ENCODE peak calls at places on chromosomes 3 and 15, in six cellular contexts. One of them, this sample, is unnamed. For H3K4me1, the result is how much of the 10 kb centered on the place peaks cover.

GRCh38 chr3:81931265-81931664 is 169.8 kb upstream of the GBE1 start:
- DNase-seq in NT2/D1: no peak
- DNase-seq in HepG2: no peak
- DNase-seq in neural progenitor cell: no peak
- DNase-seq in mesendoderm: no peak
- DNase-seq in fibroblast of lung: no peak
- DNase-seq in this sample: no peak

GRCh38 chr3:71210257-71211002 is 373.1 kb downstream of the FOXP1 start:
- DNase-seq in neural progenitor cell: no peak
- DNase-seq in NT2/D1: peak
- DNase-seq in mesendoderm: peak
- DNase-seq in fibroblast of lung: peak
- DNase-seq in HepG2: peak
- DNase-seq in this sample: no peak

GRCh38 chr3:56363720-56364119 is 104.5 kb downstream of the ERC2 start:
- DNase-seq in NT2/D1: no peak
- DNase-seq in neural progenitor cell: no peak
- DNase-seq in mesendoderm: no peak
- DNase-seq in HepG2: no peak
- DNase-seq in fibroblast of lung: no peak
- DNase-seq in this sample: no peak

GRCh38 chr3:45593708-45594601 is 596 bp upstream of the LIMD1 start:
- DNase-seq in fibroblast of lung: peak
- DNase-seq in neural progenitor cell: peak
- DNase-seq in HepG2: peak
- DNase-seq in mesendoderm: peak
- DNase-seq in NT2/D1: peak
- DNase-seq in this sample: peak

GRCh38 chr15:66657062-66658020 is 44.7 kb upstream of the SMAD6 start:
- DNase-seq in NT2/D1: peak
- DNase-seq in HepG2: no peak
- DNase-seq in mesendoderm: peak
- DNase-seq in neural progenitor cell: peak
- DNase-seq in fibroblast of lung: no peak
- DNase-seq in this sample: no peak

GRCh38 chr15:44261007-44261706 is 27.4 kb upstream of the GOLM2 start:
- DNase-seq in fibroblast of lung: no peak
- DNase-seq in HepG2: peak
- DNase-seq in mesendoderm: peak
- DNase-seq in neural progenitor cell: peak
- DNase-seq in NT2/D1: no peak
- DNase-seq in this sample: no peak

GRCh38 chr3:53375019-53375418 is 27.7 kb upstream of the DCP1A start:
- DNase-seq in NT2/D1: peak
- DNase-seq in mesendoderm: peak
- DNase-seq in fibroblast of lung: peak
- DNase-seq in HepG2: peak
- DNase-seq in neural progenitor cell: peak
- DNase-seq in this sample: peak

GRCh38 chr15:63487076-63487757 is 17.2 kb upstream of the USP3 start:
- DNase-seq in mesendoderm: peak
- DNase-seq in neural progenitor cell: peak
- DNase-seq in HepG2: peak
- DNase-seq in fibroblast of lung: peak
- DNase-seq in NT2/D1: no peak
- DNase-seq in this sample: peak

GRCh38 chr15:85752591-85752990 is 42.1 kb downstream of the KLHL25 start:
- DNase-seq in mesendoderm: no peak
- DNase-seq in NT2/D1: no peak
- DNase-seq in neural progenitor cell: no peak
- DNase-seq in HepG2: no peak
- DNase-seq in fibroblast of lung: no peak
- DNase-seq in this sample: no peak

GRCh38 chr15:85750319-85750806 is 44.4 kb downstream of the KLHL25 start:
- DNase-seq in neural progenitor cell: peak
- DNase-seq in NT2/D1: no peak
- DNase-seq in fibroblast of lung: peak
- DNase-seq in mesendoderm: peak
- DNase-seq in HepG2: no peak
- DNase-seq in this sample: no peak

GRCh38 chr15:85751731-85752421 is 42.8 kb downstream of the KLHL25 start:
- DNase-seq in mesendoderm: peak
- DNase-seq in NT2/D1: peak
- DNase-seq in fibroblast of lung: no peak
- DNase-seq in HepG2: no peak
- DNase-seq in neural progenitor cell: peak
- DNase-seq in this sample: no peak

GRCh38 chr15:85749261-85750151 is 45.2 kb downstream of the KLHL25 start:
- DNase-seq in neural progenitor cell: no peak
- DNase-seq in NT2/D1: no peak
- DNase-seq in HepG2: no peak
- DNase-seq in mesendoderm: no peak
- DNase-seq in fibroblast of lung: peak
- DNase-seq in this sample: no peak

GRCh38 chr15:85750807-85751730 is 43.7 kb downstream of the KLHL25 start:
- DNase-seq in NT2/D1: peak
- DNase-seq in HepG2: no peak
- DNase-seq in neural progenitor cell: peak
- DNase-seq in fibroblast of lung: peak
- DNase-seq in mesendoderm: peak
- DNase-seq in this sample: no peak
- H3K9ac ChIP-seq in NT2/D1: peak
- H3K9ac ChIP-seq in HepG2: no peak
- H3K9ac ChIP-seq in neural progenitor cell: no peak
- H3K9ac ChIP-seq in fibroblast of lung: no peak
- H3K9ac ChIP-seq in mesendoderm: peak
- H3K9ac ChIP-seq in this sample: no peak

GRCh38 chr3:29181872-29182271 is 99.0 kb upstream of the RBMS3 start:
- DNase-seq in HepG2: no peak
- DNase-seq in fibroblast of lung: no peak
- DNase-seq in NT2/D1: no peak
- DNase-seq in mesendoderm: no peak
- DNase-seq in neural progenitor cell: no peak
- DNase-seq in this sample: no peak

GRCh38 chr3:29185706-29186105 is 95.2 kb upstream of the RBMS3 start:
- DNase-seq in fibroblast of lung: no peak
- DNase-seq in mesendoderm: no peak
- DNase-seq in neural progenitor cell: no peak
- DNase-seq in HepG2: no peak
- DNase-seq in NT2/D1: no peak
- DNase-seq in this sample: no peak

GRCh38 chr3:29186131-29186599 is 94.7 kb upstream of the RBMS3 start:
- DNase-seq in fibroblast of lung: peak
- DNase-seq in NT2/D1: no peak
- DNase-seq in neural progenitor cell: no peak
- DNase-seq in HepG2: no peak
- DNase-seq in mesendoderm: no peak
- DNase-seq in this sample: no peak

GRCh38 chr3:29181149-29181780 is 99.6 kb upstream of the RBMS3 start:
- DNase-seq in HepG2: peak
- DNase-seq in NT2/D1: no peak
- DNase-seq in mesendoderm: peak
- DNase-seq in neural progenitor cell: no peak
- DNase-seq in fibroblast of lung: no peak
- DNase-seq in this sample: no peak

GRCh38 chr3:29183346-29184087 is 97.4 kb upstream of the RBMS3 start:
- DNase-seq in neural progenitor cell: no peak
- DNase-seq in HepG2: no peak
- DNase-seq in NT2/D1: no peak
- DNase-seq in fibroblast of lung: peak
- DNase-seq in mesendoderm: no peak
- DNase-seq in this sample: no peak
- H3K4me1 ChIP-seq in neural progenitor cell: under half
- H3K4me1 ChIP-seq in HepG2: under half
- H3K4me1 ChIP-seq in NT2/D1: under half
- H3K4me1 ChIP-seq in fibroblast of lung: under half
- H3K4me1 ChIP-seq in mesendoderm: under half
- H3K4me1 ChIP-seq in this sample: under half

GRCh38 chr3:69199942-69200341 is 77.5 kb upstream of the LMOD3 start:
- DNase-seq in mesendoderm: no peak
- DNase-seq in neural progenitor cell: no peak
- DNase-seq in NT2/D1: no peak
- DNase-seq in fibroblast of lung: no peak
- DNase-seq in HepG2: no peak
- DNase-seq in this sample: no peak
- H3K9ac ChIP-seq in mesendoderm: no peak
- H3K9ac ChIP-seq in neural progenitor cell: no peak
- H3K9ac ChIP-seq in NT2/D1: no peak
- H3K9ac ChIP-seq in fibroblast of lung: no peak
- H3K9ac ChIP-seq in HepG2: peak
- H3K9ac ChIP-seq in this sample: no peak

GRCh38 chr3:42056840-42057239 is 34.3 kb upstream of the TRAK1 start:
- DNase-seq in HepG2: no peak
- DNase-seq in fibroblast of lung: no peak
- DNase-seq in NT2/D1: no peak
- DNase-seq in mesendoderm: no peak
- DNase-seq in neural progenitor cell: no peak
- DNase-seq in this sample: peak

GRCh38 chr3:42055291-42055690 is 35.9 kb upstream of the TRAK1 start:
- DNase-seq in mesendoderm: no peak
- DNase-seq in neural progenitor cell: no peak
- DNase-seq in HepG2: peak
- DNase-seq in fibroblast of lung: peak
- DNase-seq in NT2/D1: no peak
- DNase-seq in this sample: no peak

GRCh38 chr3:42061711-42062408 is 29.3 kb upstream of the TRAK1 start:
- DNase-seq in neural progenitor cell: no peak
- DNase-seq in HepG2: no peak
- DNase-seq in NT2/D1: no peak
- DNase-seq in mesendoderm: peak
- DNase-seq in fibroblast of lung: peak
- DNase-seq in this sample: peak

GRCh38 chr3:42061042-42061710 is 30.0 kb upstream of the TRAK1 start:
- DNase-seq in mesendoderm: no peak
- DNase-seq in fibroblast of lung: peak
- DNase-seq in NT2/D1: no peak
- DNase-seq in HepG2: no peak
- DNase-seq in neural progenitor cell: no peak
- DNase-seq in this sample: no peak

DNA sequence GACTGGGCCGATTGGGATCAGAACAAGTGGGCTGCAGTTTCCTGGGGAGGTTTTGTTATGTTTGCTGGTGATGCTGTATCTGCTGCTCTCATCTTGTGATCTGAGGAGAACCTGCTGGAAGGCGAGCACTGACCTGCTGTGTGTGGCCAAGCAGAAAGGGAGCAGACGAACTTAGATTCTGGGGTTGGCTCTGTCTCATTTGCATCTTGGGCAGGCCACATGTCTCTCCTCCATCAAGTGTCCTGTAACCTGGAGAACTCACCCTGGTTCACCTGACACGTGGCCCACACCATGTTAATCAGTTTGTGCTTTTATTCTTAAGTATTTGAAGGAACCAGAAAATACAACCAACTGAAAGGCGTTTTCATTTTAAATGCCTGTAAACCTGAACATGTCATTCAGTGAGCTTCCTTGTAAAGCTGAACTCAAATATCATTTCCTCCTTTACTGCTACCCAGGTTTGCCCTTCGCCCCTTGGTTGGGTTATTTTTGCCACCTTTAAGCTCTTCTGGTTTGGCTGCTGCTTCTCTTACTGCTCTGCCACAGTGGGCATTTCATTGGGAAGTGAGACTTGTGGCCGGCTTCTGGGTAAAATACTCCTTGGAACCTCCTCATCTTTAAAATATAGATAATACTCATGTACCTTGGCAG is 33.5 kb upstream of the TRAK1 start:
- DNase-seq in fibroblast of lung: no peak
- DNase-seq in mesendoderm: no peak
- DNase-seq in neural progenitor cell: no peak
- DNase-seq in HepG2: no peak
- DNase-seq in NT2/D1: no peak
- DNase-seq in this sample: peak
- H3K4me1 ChIP-seq in fibroblast of lung: under half
- H3K4me1 ChIP-seq in mesendoderm: under half
- H3K4me1 ChIP-seq in neural progenitor cell: under half
- H3K4me1 ChIP-seq in HepG2: half or more
- H3K4me1 ChIP-seq in NT2/D1: under half
- H3K4me1 ChIP-seq in this sample: half or more

DNA sequence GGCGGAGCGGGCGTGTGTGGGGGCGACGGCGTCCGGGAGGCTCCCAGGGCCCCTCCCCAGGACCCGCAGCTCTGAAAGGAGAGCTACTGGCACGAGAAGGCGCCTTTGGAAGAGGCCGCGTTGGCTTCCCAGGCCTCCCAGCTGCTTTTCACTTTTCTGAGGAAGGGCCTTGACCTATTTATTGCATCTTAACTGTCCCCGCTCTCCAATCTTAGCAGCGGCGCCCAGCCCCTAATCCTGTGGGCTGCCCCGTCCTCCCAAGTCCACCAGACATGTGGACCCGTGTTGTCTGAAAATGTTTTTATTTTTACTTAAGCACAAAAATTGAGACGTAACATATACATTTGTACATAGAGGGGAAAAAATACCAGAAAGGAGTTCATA is 481 bp upstream of the ULK3 start:
- DNase-seq in HepG2: no peak
- DNase-seq in NT2/D1: no peak
- DNase-seq in neural progenitor cell: no peak
- DNase-seq in fibroblast of lung: no peak
- DNase-seq in mesendoderm: no peak
- DNase-seq in this sample: no peak
- H3K9ac ChIP-seq in HepG2: peak
- H3K9ac ChIP-seq in NT2/D1: peak
- H3K9ac ChIP-seq in neural progenitor cell: no peak
- H3K9ac ChIP-seq in fibroblast of lung: peak
- H3K9ac ChIP-seq in mesendoderm: peak
- H3K9ac ChIP-seq in this sample: peak

GRCh38 chr3:136901391-136901790 is 39.4 kb downstream of the NCK1 start:
- DNase-seq in fibroblast of lung: no peak
- DNase-seq in mesendoderm: no peak
- DNase-seq in NT2/D1: no peak
- DNase-seq in neural progenitor cell: no peak
- DNase-seq in HepG2: no peak
- DNase-seq in this sample: no peak
- H3K4me1 ChIP-seq in fibroblast of lung: under half
- H3K4me1 ChIP-seq in mesendoderm: under half
- H3K4me1 ChIP-seq in NT2/D1: under half
- H3K4me1 ChIP-seq in neural progenitor cell: under half
- H3K4me1 ChIP-seq in HepG2: under half
- H3K4me1 ChIP-seq in this sample: half or more

GRCh38 chr3:67017211-67017610 is 19.1 kb downstream of the KBTBD8 start:
- DNase-seq in fibroblast of lung: peak
- DNase-seq in HepG2: peak
- DNase-seq in mesendoderm: peak
- DNase-seq in neural progenitor cell: no peak
- DNase-seq in NT2/D1: no peak
- DNase-seq in this sample: peak
- H3K9ac ChIP-seq in fibroblast of lung: no peak
- H3K9ac ChIP-seq in HepG2: no peak
- H3K9ac ChIP-seq in mesendoderm: no peak
- H3K9ac ChIP-seq in neural progenitor cell: no peak
- H3K9ac ChIP-seq in NT2/D1: no peak
- H3K9ac ChIP-seq in this sample: peak

GRCh38 chr3:30343861-30344260 is 262.5 kb upstream of the TGFBR2 start:
- DNase-seq in neural progenitor cell: no peak
- DNase-seq in HepG2: no peak
- DNase-seq in NT2/D1: no peak
- DNase-seq in mesendoderm: no peak
- DNase-seq in fibroblast of lung: no peak
- DNase-seq in this sample: no peak
- H3K4me1 ChIP-seq in neural progenitor cell: under half
- H3K4me1 ChIP-seq in HepG2: half or more
- H3K4me1 ChIP-seq in NT2/D1: under half
- H3K4me1 ChIP-seq in mesendoderm: under half
- H3K4me1 ChIP-seq in fibroblast of lung: under half
- H3K4me1 ChIP-seq in this sample: under half